ENCODE peak calls at places on chromosomes 2 and 18, in five cellular contexts. One of them, this sample, is unnamed.
A peak's percentile ranks its signal among the peaks of the same experiment; 100 is the strongest.

GRCh38 chr2:20650412-20650879 is 452 bp downstream of the HS1BP3 start:
- DNase-seq in Peyer's patch: peak; percentile 55
- DNase-seq in right atrium auricular region: no peak
- DNase-seq in pancreas: no peak
- DNase-seq in fibroblast of lung: peak; percentile 38
- DNase-seq in this sample: no peak

GRCh38 chr2:25672500-25673169 is 742 bp downstream of the DTNB start:
- DNase-seq in Peyer's patch: peak; percentile 84
- DNase-seq in right atrium auricular region: no peak
- DNase-seq in pancreas: peak; percentile 81
- DNase-seq in fibroblast of lung: peak; percentile 49
- DNase-seq in this sample: peak; percentile 68

GRCh38 chr18:45670281-45670962 is 53.6 kb upstream of the SLC14A1 start:
- DNase-seq in right atrium auricular region: peak; percentile 76
- DNase-seq in pancreas: no peak
- DNase-seq in Peyer's patch: peak; percentile 57
- DNase-seq in fibroblast of lung: peak; percentile 88
- DNase-seq in this sample: no peak

GRCh38 chr2:69385443-69386151 is 1.4 kb downstream of the GFPT1 start:
- DNase-seq in pancreas: no peak
- DNase-seq in fibroblast of lung: no peak
- DNase-seq in Peyer's patch: no peak
- DNase-seq in right atrium auricular region: no peak
- DNase-seq in this sample: no peak

GRCh38 chr2:72117029-72117428 is 30.6 kb downstream of the CYP26B1 start:
- DNase-seq in fibroblast of lung: no peak
- DNase-seq in pancreas: no peak
- DNase-seq in right atrium auricular region: peak; percentile 52
- DNase-seq in Peyer's patch: no peak
- DNase-seq in this sample: no peak

GRCh38 chr18:59096098-59096779 is 43.4 kb upstream of the SEC11C start:
- DNase-seq in right atrium auricular region: no peak
- DNase-seq in fibroblast of lung: no peak
- DNase-seq in Peyer's patch: no peak
- DNase-seq in pancreas: no peak
- DNase-seq in this sample: no peak

GRCh38 chr18:63505566-63506335 is 29.0 kb downstream of the SERPINB5 start:
- DNase-seq in fibroblast of lung: no peak
- DNase-seq in pancreas: no peak
- DNase-seq in Peyer's patch: peak; percentile 70
- DNase-seq in right atrium auricular region: no peak
- DNase-seq in this sample: peak; percentile 30

GRCh38 chr2:1004398-1004797 is 53.7 kb downstream of the SNTG2 start:
- DNase-seq in fibroblast of lung: no peak
- DNase-seq in Peyer's patch: no peak
- DNase-seq in right atrium auricular region: no peak
- DNase-seq in pancreas: no peak
- DNase-seq in this sample: no peak

DNA sequence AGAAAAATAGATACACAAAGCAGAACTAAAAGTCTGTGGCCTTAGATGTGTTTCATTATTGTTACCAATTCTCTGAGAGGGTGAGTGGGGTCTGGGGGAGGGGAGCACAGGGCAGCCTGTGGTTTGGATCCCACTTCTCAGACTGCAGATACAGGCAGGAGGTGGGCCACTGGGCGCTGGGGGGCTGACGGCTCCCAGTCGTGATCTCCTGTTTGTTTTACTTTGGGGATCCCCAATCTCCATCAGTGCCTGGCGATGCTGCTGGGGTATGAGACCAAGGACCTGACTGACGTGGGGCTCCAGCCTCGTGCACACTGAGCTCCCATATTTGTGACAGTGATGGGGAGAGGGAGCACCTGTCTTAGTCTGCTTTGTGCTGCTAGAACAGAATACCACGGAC is 54.9 kb downstream of the EDAR start:
- DNase-seq in Peyer's patch: no peak
- DNase-seq in fibroblast of lung: no peak
- DNase-seq in pancreas: no peak
- DNase-seq in right atrium auricular region: no peak
- DNase-seq in this sample: no peak
- H3K27me3 ChIP-seq in Peyer's patch: no peaks in the 10 kb centered on the region
- H3K27me3 ChIP-seq in fibroblast of lung: peaks cover 18% of the 10 kb centered on the region
- H3K27me3 ChIP-seq in pancreas: no peaks in the 10 kb centered on the region
- H3K27me3 ChIP-seq in right atrium auricular region: no peaks in the 10 kb centered on the region
- H3K27me3 ChIP-seq in this sample: no peaks in the 10 kb centered on the region

GRCh38 chr2:96942907-96943632 is 43.3 kb downstream of the FAM178B start:
- DNase-seq in Peyer's patch: no peak
- DNase-seq in fibroblast of lung: no peak
- DNase-seq in right atrium auricular region: no peak
- DNase-seq in pancreas: no peak
- DNase-seq in this sample: no peak
- H3K27me3 ChIP-seq in Peyer's patch: no peaks in the 10 kb centered on the region
- H3K27me3 ChIP-seq in fibroblast of lung: no peaks in the 10 kb centered on the region
- H3K27me3 ChIP-seq in right atrium auricular region: no peaks in the 10 kb centered on the region
- H3K27me3 ChIP-seq in pancreas: no peaks in the 10 kb centered on the region
- H3K27me3 ChIP-seq in this sample: no peaks in the 10 kb centered on the region

DNA sequence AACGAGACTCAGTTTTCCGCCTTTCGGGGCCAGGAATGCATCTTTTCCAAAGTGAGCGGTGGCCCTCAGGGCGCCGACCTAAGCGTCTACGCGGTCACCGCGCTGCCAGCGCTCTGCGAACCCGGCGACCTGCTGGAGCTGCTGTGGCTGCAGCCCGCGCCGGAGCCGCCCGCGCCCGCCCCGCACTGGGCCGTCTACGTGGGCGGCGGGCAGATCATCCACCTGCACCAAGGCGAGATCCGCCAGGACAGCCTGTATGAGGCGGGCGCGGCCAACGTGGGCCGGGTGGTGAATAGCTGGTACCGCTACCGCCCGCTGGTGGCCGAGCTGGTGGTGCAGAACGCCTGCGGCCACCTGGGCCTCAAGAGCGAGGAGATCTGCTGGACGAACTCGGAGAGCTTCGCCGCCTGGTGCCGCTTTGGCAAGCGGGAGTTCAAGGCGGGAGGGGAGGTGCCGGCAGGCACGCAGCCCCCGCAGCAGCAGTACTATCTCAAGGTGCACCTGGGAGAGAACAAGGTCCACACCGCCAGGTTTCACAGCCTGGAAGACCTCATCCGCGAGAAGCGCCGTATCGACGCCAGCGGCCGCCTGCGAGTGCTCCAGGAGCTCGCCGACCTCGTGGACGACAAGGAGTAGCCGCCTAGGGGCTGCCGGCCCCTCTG is 1.8 kb downstream of the LRATD1 start:
- DNase-seq in Peyer's patch: peak; percentile 93
- DNase-seq in right atrium auricular region: peak; percentile 69
- DNase-seq in pancreas: peak; percentile 95
- DNase-seq in fibroblast of lung: peak; percentile 76
- DNase-seq in this sample: peak; percentile 62
- H3K27me3 ChIP-seq in Peyer's patch: no peaks in the 10 kb centered on the region
- H3K27me3 ChIP-seq in right atrium auricular region: peaks cover 9% of the 10 kb centered on the region
- H3K27me3 ChIP-seq in pancreas: no peaks in the 10 kb centered on the region
- H3K27me3 ChIP-seq in fibroblast of lung: peaks cover 20% of the 10 kb centered on the region
- H3K27me3 ChIP-seq in this sample: peaks cover 15% of the 10 kb centered on the region

GRCh38 chr2:214593723-214594122 is 182.9 kb downstream of the VWC2L start:
- DNase-seq in Peyer's patch: no peak
- DNase-seq in fibroblast of lung: peak; percentile 92
- DNase-seq in pancreas: no peak
- DNase-seq in right atrium auricular region: no peak
- DNase-seq in this sample: peak; percentile 53
- H3K27me3 ChIP-seq in Peyer's patch: no peaks in the 10 kb centered on the region
- H3K27me3 ChIP-seq in fibroblast of lung: no peaks in the 10 kb centered on the region
- H3K27me3 ChIP-seq in pancreas: no peaks in the 10 kb centered on the region
- H3K27me3 ChIP-seq in right atrium auricular region: no peaks in the 10 kb centered on the region
- H3K27me3 ChIP-seq in this sample: no peaks in the 10 kb centered on the region

GRCh38 chr2:204064119-204064518 is 127.6 kb downstream of the ICOS start:
- DNase-seq in right atrium auricular region: no peak
- DNase-seq in fibroblast of lung: no peak
- DNase-seq in pancreas: no peak
- DNase-seq in Peyer's patch: no peak
- DNase-seq in this sample: no peak
- H3K27me3 ChIP-seq in right atrium auricular region: no peaks in the 10 kb centered on the region
- H3K27me3 ChIP-seq in fibroblast of lung: peaks cover 3% of the 10 kb centered on the region
- H3K27me3 ChIP-seq in pancreas: no peaks in the 10 kb centered on the region
- H3K27me3 ChIP-seq in Peyer's patch: no peaks in the 10 kb centered on the region
- H3K27me3 ChIP-seq in this sample: peaks cover 1% of the 10 kb centered on the region

GRCh38 chr2:125573432-125573831 is 1082.5 kb upstream of the GYPC start:
- DNase-seq in pancreas: no peak
- DNase-seq in right atrium auricular region: no peak
- DNase-seq in Peyer's patch: no peak
- DNase-seq in fibroblast of lung: no peak
- DNase-seq in this sample: no peak
- H3K27me3 ChIP-seq in pancreas: no peaks in the 10 kb centered on the region
- H3K27me3 ChIP-seq in right atrium auricular region: no peaks in the 10 kb centered on the region
- H3K27me3 ChIP-seq in Peyer's patch: no peaks in the 10 kb centered on the region
- H3K27me3 ChIP-seq in fibroblast of lung: no peaks in the 10 kb centered on the region
- H3K27me3 ChIP-seq in this sample: no peaks in the 10 kb centered on the region

GRCh38 chr2:218990052-218990451 is 3.2 kb downstream of the CRYBA2 start:
- DNase-seq in Peyer's patch: no peak
- DNase-seq in pancreas: no peak
- DNase-seq in fibroblast of lung: no peak
- DNase-seq in right atrium auricular region: no peak
- DNase-seq in this sample: peak; percentile 14
- H3K27me3 ChIP-seq in Peyer's patch: peaks cover under 1% of the 10 kb centered on the region
- H3K27me3 ChIP-seq in pancreas: no peaks in the 10 kb centered on the region
- H3K27me3 ChIP-seq in fibroblast of lung: peaks cover 77% of the 10 kb centered on the region
- H3K27me3 ChIP-seq in right atrium auricular region: peaks cover 36% of the 10 kb centered on the region
- H3K27me3 ChIP-seq in this sample: peaks cover 6% of the 10 kb centered on the region

This sample was measured in Caco-2.